ENCODE peak calls at places on chromosomes 2 and 18, in seven cellular contexts. Y is foreskin fibroblast; R is H9; C is activated gamma-delta T cell treated with Interleukin-2 at 50 U/mL for 16 hours; H is cardiac fibroblast; Z is stimulated activated CD4-positive, alpha-beta T cell treated with anti-CD3 and anti-CD28 coated beads, Interleukin-1b, Interleukin-23, amount 100 ng/mL, for 4 hours; I is SJSA1. V is an unnamed sample.
A peak's percentile ranks its signal among the peaks of the same experiment; 100 is the strongest.

GRCh38 chr2:181989099-181989498 is 3.4 kb downstream of the PPP1R1C start:
- DNase-seq in H (no peak), R (no peak), Z (no peak), I (no peak), Y (no peak), C (no peak), V (no peak)

GRCh38 chr18:8947576-8947975 is 154.9 kb upstream of the NDUFV2 start:
- DNase-seq in R (no peak), Y (no peak), I (peak; percentile 66), Z (no peak), H (peak; percentile 28), C (no peak), V (no peak)

GRCh38 chr2:207938415-207938814 is 86.9 kb downstream of the PLEKHM3 start:
- DNase-seq in Z (no peak), H (no peak), R (no peak), C (no peak), I (no peak), Y (no peak), V (no peak)

GRCh38 chr2:60552096-60552850 is 1.2 kb downstream of the BCL11A start:
- DNase-seq in I (peak; percentile 9), C (no peak), Y (no peak), R (peak; percentile 36), Z (no peak), H (no peak), V (no peak)

GRCh38 chr2:175855794-175856453 is 146.1 kb downstream of the LNPK start:
- DNase-seq in I (peak; percentile 50), Z (no peak), H (peak; percentile 15), Y (peak; percentile 64), C (no peak), R (no peak), V (no peak)

GRCh38 chr18:46070683-46071614 is 1.1 kb downstream of the PSTPIP2 start:
- DNase-seq in H (no peak), I (no peak), C (no peak), R (no peak), Y (no peak), Z (no peak), V (no peak)

GRCh38 chr2:68230246-68231060 is 21.9 kb downstream of the PPP3R1 start:
- DNase-seq in I (no peak), Y (no peak), H (peak; percentile 39), R (no peak), Z (no peak), C (no peak), V (no peak)

GRCh38 chr2:56248965-56249742 is 65.4 kb downstream of the CCDC85A start:
- DNase-seq in Y (no peak), C (no peak), Z (no peak), I (no peak), R (no peak), H (peak; percentile 66), V (no peak)

GRCh38 chr18:78566720-78567119 is 412.9 kb upstream of the SALL3 start:
- DNase-seq in R (no peak), Z (no peak), Y (no peak), I (no peak), C (no peak), H (no peak), V (no peak)

GRCh38 chr2:155947069-155947468 is 385.5 kb downstream of the NR4A2 start:
- DNase-seq in Z (no peak), R (no peak), C (no peak), I (no peak), Y (no peak), H (no peak), V (no peak)

GRCh38 chr2:205405194-205405593 is 277.1 kb upstream of the NRP2 start:
- DNase-seq in R (no peak), Y (peak; percentile 50), I (peak; percentile 54), H (peak; percentile 71), Z (no peak), C (no peak), V (no peak)

GRCh38 chr2:71471276-71471675 is 17.9 kb downstream of the DYSF start:
- DNase-seq in Z (no peak), I (peak; percentile 87), Y (no peak), R (no peak), H (peak; percentile 81), C (no peak), V (no peak)

GRCh38 chr2:232890896-232891601 is 21.0 kb downstream of the SNORC start:
- DNase-seq in H (peak; percentile 17), R (peak; percentile 86), Y (peak; percentile 34), C (no peak), Z (no peak), I (no peak), V (no peak)

GRCh38 chr18:3265564-3266033 is 3.7 kb downstream of the MYL12B start:
- DNase-seq in C (no peak), I (no peak), Z (no peak), Y (no peak), R (no peak), H (no peak), V (no peak)

GRCh38 chr2:64819774-64820688 is 166.3 kb upstream of the SERTAD2 start:
- DNase-seq in H (no peak), I (no peak), Z (peak; percentile 59), C (peak; percentile 49), R (no peak), Y (no peak), V (peak; percentile 38)

GRCh38 chr2:196291873-196292800 is 120.8 kb upstream of the STK17B start:
- DNase-seq in C (no peak), I (peak; percentile 53), H (no peak), R (no peak), Z (no peak), Y (no peak), V (no peak)

GRCh38 chr18:48605408-48605845 is 66.6 kb downstream of the CTIF start:
- DNase-seq in Y (no peak), Z (no peak), R (peak; percentile 89), H (peak; percentile 23), I (no peak), C (no peak), V (no peak)

GRCh38 chr2:112183327-112184025 is 45.3 kb downstream of the FBLN7 start:
- DNase-seq in R (no peak), Y (no peak), I (no peak), H (no peak), Z (no peak), C (no peak), V (no peak)

GRCh38 chr2:38622210-38622609 is 19.5 kb upstream of the HNRNPLL start:
- DNase-seq in R (no peak), H (no peak), Z (no peak), Y (no peak), C (no peak), I (no peak), V (no peak)

GRCh38 chr18:63889641-63890040 is 2.1 kb downstream of the SERPINB2 start:
- DNase-seq in I (no peak), Z (no peak), Y (no peak), R (no peak), H (no peak), C (no peak), V (no peak)

GRCh38 chr2:28972778-28973335 is 8.2 kb upstream of the TOGARAM2 start:
- DNase-seq in I (no peak), Z (no peak), H (no peak), C (no peak), R (no peak), Y (no peak), V (no peak)

GRCh38 chr18:3368193-3368592 is 81.8 kb upstream of the TGIF1 start:
- DNase-seq in I (peak; percentile 8), R (no peak), H (peak; percentile 92), Z (no peak), C (no peak), Y (peak; percentile 20), V (no peak)

GRCh38 chr2:38214209-38214717 is 138.3 kb upstream of the CYP1B1 start:
- DNase-seq in I (no peak), R (no peak), H (no peak), C (no peak), Z (no peak), Y (no peak), V (no peak)

GRCh38 chr2:216775043-216775453 is 79.7 kb upstream of the IGFBP5 start:
- DNase-seq in I (peak; percentile 39), R (no peak), Y (peak; percentile 35), C (no peak), H (peak; percentile 95), Z (no peak), V (no peak)

GRCh38 chr2:15745907-15746306 is 154.2 kb downstream of the DDX1 start:
- DNase-seq in Z (no peak), Y (no peak), I (no peak), C (no peak), R (no peak), H (no peak), V (no peak)

GRCh38 chr18:63867368-63867767 is 20.1 kb upstream of the SERPINB2 start:
- DNase-seq in C (no peak), H (no peak), Y (no peak), I (no peak), R (no peak), Z (no peak), V (no peak)

GRCh38 chr2:228838819-228839218 is 432.3 kb downstream of the PID1 start:
- DNase-seq in C (no peak), I (no peak), Z (no peak), R (no peak), H (no peak), Y (no peak), V (no peak)

GRCh38 chr2:168323456-168324058 is 76.2 kb upstream of the STK39 start:
- DNase-seq in Y (no peak), R (peak; percentile 37), C (no peak), I (no peak), Z (no peak), H (peak; percentile 32), V (no peak)

GRCh38 chr2:170878505-170878904 is 50.5 kb upstream of the GORASP2 start:
- DNase-seq in I (no peak), Y (no peak), H (no peak), R (no peak), Z (no peak), C (no peak), V (no peak)

V was measured in GM12891.